ENCODE peak calls at places on chromosomes 5 and 9, in four cellular contexts. One of them, this sample, is unnamed.

GRCh38 chr5:43432486-43433365 is 20.5 kb upstream of the CCL28 start:
- DNase-seq in DND-41: no peak
- DNase-seq in MM.1S: no peak
- DNase-seq in GM23338: no peak
- DNase-seq in this sample: peak

GRCh38 chr9:97529363-97530076 is 28.1 kb downstream of the TMOD1 start:
- DNase-seq in DND-41: no peak
- DNase-seq in MM.1S: no peak
- DNase-seq in GM23338: no peak
- DNase-seq in this sample: no peak

GRCh38 chr5:149931992-149932436 is 12.6 kb downstream of the PDE6A start:
- DNase-seq in DND-41: no peak
- DNase-seq in MM.1S: no peak
- DNase-seq in GM23338: no peak
- DNase-seq in this sample: no peak

GRCh38 chr9:13615660-13616615 is 336.4 kb upstream of the MPDZ start:
- DNase-seq in DND-41: no peak
- DNase-seq in MM.1S: no peak
- DNase-seq in GM23338: no peak
- DNase-seq in this sample: no peak

GRCh38 chr5:108876451-108876850 is 128.8 kb downstream of the FER start:
- DNase-seq in DND-41: no peak
- DNase-seq in MM.1S: no peak
- DNase-seq in GM23338: no peak
- DNase-seq in this sample: no peak

GRCh38 chr5:154583545-154584168 is 105.6 kb upstream of the HAND1 start:
- DNase-seq in DND-41: no peak
- DNase-seq in MM.1S: no peak
- DNase-seq in GM23338: no peak
- DNase-seq in this sample: no peak

GRCh38 chr9:112112941-112113399 is 62.1 kb downstream of the SUSD1 start:
- DNase-seq in DND-41: peak
- DNase-seq in MM.1S: no peak
- DNase-seq in GM23338: peak
- DNase-seq in this sample: peak

GRCh38 chr5:121053055-121053985 is 589.2 kb downstream of the PRR16 start:
- DNase-seq in DND-41: peak
- DNase-seq in MM.1S: no peak
- DNase-seq in GM23338: no peak
- DNase-seq in this sample: no peak

GRCh38 chr9:93596399-93596798 is 20.0 kb downstream of the PHF2 start:
- DNase-seq in DND-41: peak
- DNase-seq in MM.1S: no peak
- DNase-seq in GM23338: no peak
- DNase-seq in this sample: no peak

GRCh38 chr5:126043684-126044083 is 379.5 kb upstream of the GRAMD2B start:
- DNase-seq in DND-41: no peak
- DNase-seq in MM.1S: no peak
- DNase-seq in GM23338: no peak
- DNase-seq in this sample: no peak

GRCh38 chr9:5873439-5873838 is 17.2 kb upstream of the MLANA start:
- DNase-seq in DND-41: no peak
- DNase-seq in MM.1S: no peak
- DNase-seq in GM23338: no peak
- DNase-seq in this sample: no peak

GRCh38 chr9:109791003-109791677 is 11.1 kb downstream of the PALM2AKAP2 start:
- DNase-seq in DND-41: no peak
- DNase-seq in MM.1S: no peak
- DNase-seq in GM23338: peak
- DNase-seq in this sample: no peak

GRCh38 chr9:14198544-14199510 is 115.1 kb downstream of the NFIB start:
- DNase-seq in DND-41: no peak
- DNase-seq in MM.1S: no peak
- DNase-seq in GM23338: peak
- DNase-seq in this sample: no peak

GRCh38 chr5:17185776-17186175 is 31.7 kb upstream of the BASP1 start:
- DNase-seq in DND-41: no peak
- DNase-seq in MM.1S: no peak
- DNase-seq in GM23338: no peak
- DNase-seq in this sample: no peak

GRCh38 chr5:133460172-133460758 is 152.1 kb downstream of the FSTL4 start:
- DNase-seq in DND-41: peak
- DNase-seq in MM.1S: peak
- DNase-seq in GM23338: peak
- DNase-seq in this sample: no peak
- TF ChIP-seq CTCF in DND-41: peak
- TF ChIP-seq CTCF in MM.1S: peak
- TF ChIP-seq CTCF in GM23338: peak
- TF ChIP-seq CTCF in this sample: peak

GRCh38 chr5:166370928-166371690 is 1920.3 kb upstream of the WWC1 start:
- DNase-seq in DND-41: no peak
- DNase-seq in MM.1S: peak
- DNase-seq in GM23338: no peak
- DNase-seq in this sample: no peak

GRCh38 chr5:166367391-166367790 is 1924.1 kb upstream of the WWC1 start:
- DNase-seq in DND-41: no peak
- DNase-seq in MM.1S: no peak
- DNase-seq in GM23338: no peak
- DNase-seq in this sample: no peak

GRCh38 chr5:166373817-166374216 is 1917.6 kb upstream of the WWC1 start:
- DNase-seq in DND-41: no peak
- DNase-seq in MM.1S: no peak
- DNase-seq in GM23338: no peak
- DNase-seq in this sample: no peak

GRCh38 chr5:166369326-166369725 is 1922.1 kb upstream of the WWC1 start:
- DNase-seq in DND-41: no peak
- DNase-seq in MM.1S: no peak
- DNase-seq in GM23338: peak
- DNase-seq in this sample: no peak

DNA sequence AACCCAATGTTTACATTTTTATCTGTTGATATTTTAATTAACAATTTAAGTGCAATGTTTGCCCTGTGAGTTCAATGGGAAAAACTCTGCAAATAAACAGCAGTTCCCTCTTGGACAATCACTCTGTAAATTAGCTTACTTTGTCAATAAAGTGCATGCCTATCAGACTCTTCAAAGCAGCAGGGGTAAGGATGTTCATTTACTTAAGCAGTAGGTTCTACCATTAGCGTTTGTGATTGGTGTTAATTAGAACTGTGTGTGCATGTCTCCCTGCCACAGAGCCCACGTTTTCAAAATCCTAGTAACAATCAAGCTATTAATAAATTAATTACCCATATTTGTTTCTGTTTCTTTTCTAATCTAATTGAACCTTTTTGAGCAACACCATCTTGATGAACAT is 1921.6 kb upstream of the WWC1 start:
- DNase-seq in DND-41: no peak
- DNase-seq in MM.1S: no peak
- DNase-seq in GM23338: no peak
- DNase-seq in this sample: no peak
- H2AFZ ChIP-seq in DND-41: peak
- H2AFZ ChIP-seq in MM.1S: no peak
- H2AFZ ChIP-seq in GM23338: no peak
- H2AFZ ChIP-seq in this sample: no peak

DNA sequence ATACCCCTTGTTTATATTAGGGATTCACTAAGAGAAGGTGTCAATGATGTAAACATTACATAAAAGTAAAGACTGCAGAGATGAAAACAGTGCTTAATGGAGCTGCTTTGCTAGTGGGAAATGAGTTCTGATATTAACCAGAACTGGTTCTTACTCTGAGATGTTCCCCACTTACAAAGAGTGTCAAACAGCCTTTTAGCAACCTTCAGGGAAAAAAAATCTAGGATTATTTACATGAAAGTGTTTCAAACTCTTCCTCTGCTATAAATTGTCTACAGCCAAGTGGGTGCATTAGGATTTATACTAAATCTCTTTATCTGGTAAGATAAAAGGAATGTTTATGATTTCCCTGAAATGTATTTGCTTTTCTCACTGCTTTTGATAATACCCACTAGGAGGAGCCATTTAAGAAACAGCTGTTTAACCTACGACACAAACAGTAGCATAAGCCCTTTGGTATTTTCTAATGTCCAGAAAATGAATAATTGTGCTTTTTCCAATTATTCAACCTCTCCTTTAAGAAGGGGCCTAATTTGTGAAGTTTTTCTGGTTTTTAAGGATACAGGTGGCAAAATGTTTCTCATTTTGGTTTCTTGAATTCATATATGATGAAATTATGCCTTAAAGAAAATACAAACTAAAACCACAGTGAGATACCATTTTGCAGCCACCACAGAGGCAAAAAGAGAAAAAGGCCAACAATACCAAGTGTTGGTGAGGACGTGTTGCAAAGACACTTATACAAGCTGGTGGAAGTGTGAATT is 186.3 kb downstream of the TLE4 start:
- DNase-seq in DND-41: no peak
- DNase-seq in MM.1S: no peak
- DNase-seq in GM23338: peak
- DNase-seq in this sample: no peak
- TF ChIP-seq CTCF in DND-41: peak
- TF ChIP-seq CTCF in MM.1S: peak
- TF ChIP-seq CTCF in GM23338: peak
- TF ChIP-seq CTCF in this sample: peak

GRCh38 chr5:11851402-11851801 is 52.8 kb downstream of the CTNND2 start:
- DNase-seq in DND-41: no peak
- DNase-seq in MM.1S: no peak
- DNase-seq in GM23338: no peak
- DNase-seq in this sample: no peak
- H2AFZ ChIP-seq in DND-41: no peak
- H2AFZ ChIP-seq in MM.1S: no peak
- H2AFZ ChIP-seq in GM23338: no peak
- H2AFZ ChIP-seq in this sample: no peak